ENCODE peak calls at places on chromosomes 2 and 18, in four cellular contexts. J is thoracic aorta, T is endothelial cell, M is stomach. I is an unnamed sample.

GRCh38 chr2:237213325-237214040 is 127.8 kb downstream of the COPS8 start:
- DNase-seq in J (no peak), T (no peak), M (peak), I (peak)

GRCh38 chr2:151043484-151043883 is 218.2 kb downstream of the RBM43 start:
- DNase-seq in J (no peak), T (no peak), M (no peak), I (no peak)

GRCh38 chr18:6886931-6887330 is 157.4 kb downstream of the ARHGAP28 start:
- DNase-seq in J (no peak), T (no peak), M (no peak), I (no peak)

GRCh38 chr2:212135739-212136138 is 402.9 kb downstream of the ERBB4 start:
- DNase-seq in J (no peak), T (no peak), M (no peak), I (peak)

GRCh38 chr2:57490746-57491145 is 555.9 kb upstream of the VRK2 start:
- DNase-seq in J (no peak), T (no peak), M (no peak), I (no peak)

GRCh38 chr18:74645717-74646116 is 48.0 kb downstream of the ZNF407 start:
- DNase-seq in J (no peak), T (no peak), M (no peak), I (no peak)

GRCh38 chr2:234178309-234179030 is 128.0 kb downstream of the SPP2 start:
- DNase-seq in J (no peak), T (no peak), M (no peak), I (peak)

GRCh38 chr2:214874694-214875093 is 65.2 kb upstream of the BARD1 start:
- DNase-seq in J (no peak), T (no peak), M (no peak), I (no peak)

GRCh38 chr2:55620123-55620779 is 2.8 kb upstream of the PPP4R3B start:
- DNase-seq in J (no peak), T (peak), M (no peak), I (peak)
- TF ChIP-seq CTCF in J (no peak), T (peak), M (no peak), I (peak)

GRCh38 chr2:223204537-223204936 is 152.5 kb downstream of the KCNE4 start:
- DNase-seq in J (no peak), T (no peak), M (no peak), I (no peak)
- TF ChIP-seq CTCF in J (no peak), T (no peak), M (no peak), I (no peak)

GRCh38 chr2:161418275-161418714 is 2.2 kb downstream of the TBR1 start:
- DNase-seq in J (no peak), T (no peak), M (no peak), I (no peak)
- TF ChIP-seq CTCF in J (no peak), T (no peak), M (no peak), I (no peak)

GRCh38 chr18:49162226-49162848 is 211.6 kb upstream of the SMAD7 start:
- DNase-seq in J (no peak), T (no peak), M (no peak), I (no peak)
- TF ChIP-seq CTCF in J (no peak), T (no peak), M (no peak), I (peak)

GRCh38 chr18:33841221-33841967 is 263.4 kb downstream of the ASXL3 start:
- DNase-seq in J (no peak), T (no peak), M (no peak), I (no peak)

GRCh38 chr18:33838084-33838483 is 260.1 kb downstream of the ASXL3 start:
- DNase-seq in J (no peak), T (no peak), M (no peak), I (no peak)

GRCh38 chr18:33837191-33837590 is 259.2 kb downstream of the ASXL3 start:
- DNase-seq in J (no peak), T (no peak), M (no peak), I (no peak)

GRCh38 chr18:33835419-33835818 is 257.4 kb downstream of the ASXL3 start:
- DNase-seq in J (no peak), T (no peak), M (no peak), I (no peak)

GRCh38 chr18:33839452-33840225 is 261.6 kb downstream of the ASXL3 start:
- DNase-seq in J (no peak), T (peak), M (no peak), I (peak)
- TF ChIP-seq CTCF in J (peak), T (peak), M (peak), I (peak)

DNA sequence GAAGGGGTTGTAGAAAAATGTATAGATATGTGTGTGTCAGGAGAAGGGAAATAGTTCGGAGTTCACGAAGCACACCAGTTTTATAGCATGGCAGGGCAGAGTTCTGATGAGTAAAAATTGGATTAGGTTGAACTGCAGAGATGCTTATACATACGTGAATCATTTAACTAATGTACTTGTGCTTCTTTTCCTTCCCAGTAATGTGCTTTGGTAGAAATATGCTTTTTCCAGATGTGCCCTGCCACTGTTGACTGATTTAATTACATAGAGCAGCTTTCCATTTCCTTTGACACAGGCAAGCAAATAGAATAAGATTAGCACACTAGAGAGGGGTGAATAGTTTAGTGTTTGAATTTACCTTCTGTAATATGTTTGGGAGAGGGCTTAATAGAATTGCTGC is 29.0 kb upstream of the ARMC9 start:
- DNase-seq in J (no peak), T (no peak), M (no peak), I (no peak)
- TF ChIP-seq CTCF in J (no peak), T (no peak), M (no peak), I (no peak)

DNA sequence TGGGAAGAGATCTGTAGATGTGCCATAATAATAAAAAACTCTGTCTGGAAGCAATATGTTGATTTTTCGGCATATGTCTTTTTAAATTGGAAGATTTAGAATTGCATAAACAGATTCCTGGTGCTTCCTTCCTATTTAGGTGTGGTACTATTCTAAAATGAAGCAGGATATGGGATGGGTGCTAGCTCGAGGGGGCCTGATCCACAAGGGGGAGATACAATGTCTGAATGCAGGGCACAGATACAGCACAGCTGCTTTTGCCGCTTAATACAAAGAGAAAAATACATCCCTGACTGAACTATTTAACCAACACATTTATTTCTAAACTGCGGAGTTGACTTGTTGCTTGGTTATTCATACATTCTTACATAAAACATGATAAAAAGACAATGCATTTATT is 169.1 kb downstream of the TMEFF2 start:
- DNase-seq in J (no peak), T (no peak), M (no peak), I (no peak)
- TF ChIP-seq CTCF in J (no peak), T (no peak), M (no peak), I (no peak)

GRCh38 chr2:177212895-177213856 is 582 bp downstream of the HNRNPA3 start:
- DNase-seq in J (peak), T (peak), M (peak), I (peak)

GRCh38 chr2:177217247-177217843 is 4.8 kb downstream of the HNRNPA3 start:
- DNase-seq in J (no peak), T (no peak), M (no peak), I (no peak)

GRCh38 chr2:177211148-177211547 is 1.4 kb upstream of the HNRNPA3 start:
- DNase-seq in J (no peak), T (no peak), M (no peak), I (no peak)

GRCh38 chr2:177211602-177212105 is 940 bp upstream of the HNRNPA3 start:
- DNase-seq in J (no peak), T (no peak), M (no peak), I (no peak)

DNA sequence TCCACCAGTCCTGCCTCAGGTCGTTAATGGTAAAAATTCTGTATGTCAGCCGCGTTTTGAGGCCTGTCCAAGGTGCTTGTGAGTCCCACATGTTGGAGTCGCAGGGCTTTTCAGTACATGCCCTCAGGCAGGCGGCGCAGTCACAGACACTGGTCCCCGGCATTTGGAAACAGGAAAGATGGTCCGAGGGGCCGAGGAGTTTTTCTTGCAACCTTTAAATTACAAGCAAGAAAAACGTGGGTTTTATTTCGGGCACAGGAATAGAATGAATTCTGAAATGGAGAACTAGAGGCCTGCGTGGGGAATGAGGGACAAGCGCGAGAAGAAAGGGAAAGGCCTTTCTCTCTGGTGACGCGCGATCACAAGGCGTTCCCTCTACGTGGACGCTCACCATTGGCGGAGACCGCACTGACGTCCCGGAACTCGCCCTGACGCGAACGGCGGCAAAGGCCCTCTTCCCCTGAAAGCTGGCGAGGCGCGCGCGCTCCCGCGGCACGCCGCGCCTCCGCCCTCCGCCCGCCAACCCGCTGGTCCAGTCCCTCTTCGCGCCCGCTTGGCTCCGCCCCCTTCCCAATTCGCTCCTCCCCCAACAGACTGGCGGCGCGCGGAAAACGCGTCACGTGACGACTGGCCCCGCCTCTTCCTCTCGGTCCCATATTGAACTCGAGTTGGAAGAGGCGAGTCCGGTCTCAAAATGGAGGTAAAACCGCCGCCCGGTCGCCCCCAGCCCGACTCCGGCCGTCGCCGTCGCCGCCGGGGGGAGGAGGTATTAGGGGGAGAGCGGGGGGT is at the start of gene HNRNPA3:
- DNase-seq in J (peak), T (peak), M (peak), I (peak)
- TF ChIP-seq CTCF in J (no peak), T (no peak), M (peak), I (peak)

GRCh38 chr2:110759411-110759810 is 27.0 kb downstream of the ACOXL start:
- DNase-seq in J (no peak), T (no peak), M (no peak), I (no peak)

GRCh38 chr2:110752871-110753270 is 20.5 kb downstream of the ACOXL start:
- DNase-seq in J (no peak), T (no peak), M (no peak), I (no peak)

GRCh38 chr2:110751642-110752041 is 19.3 kb downstream of the ACOXL start:
- DNase-seq in J (no peak), T (no peak), M (no peak), I (no peak)

GRCh38 chr2:110755494-110756078 is 23.2 kb downstream of the ACOXL start:
- DNase-seq in J (no peak), T (no peak), M (no peak), I (no peak)
- TF ChIP-seq CTCF in J (peak), T (peak), M (peak), I (peak)

GRCh38 chr18:29874519-29875098 is 1167.9 kb downstream of the DSC3 start:
- DNase-seq in J (no peak), T (peak), M (no peak), I (no peak)
- TF ChIP-seq CTCF in J (no peak), T (peak), M (no peak), I (peak)

I was measured in BE2C.